ENCODE peak calls at places on chromosomes 7 and 10, in four cellular contexts. One of them, this sample, is unnamed.

GRCh38 chr10:49359349-49360231 is 36.3 kb downstream of the DRGX start:
- DNase-seq in esophagus muscularis mucosa: peak
- DNase-seq in transverse colon: no peak
- DNase-seq in H1: no peak
- DNase-seq in this sample: no peak

GRCh38 chr7:155356323-155357105 is 58.8 kb downstream of the INSIG1 start:
- DNase-seq in esophagus muscularis mucosa: no peak
- DNase-seq in transverse colon: no peak
- DNase-seq in H1: no peak
- DNase-seq in this sample: no peak

GRCh38 chr7:75993689-75994387 is 557 bp downstream of the TMEM120A start:
- DNase-seq in esophagus muscularis mucosa: no peak
- DNase-seq in transverse colon: peak
- DNase-seq in H1: no peak
- DNase-seq in this sample: peak

GRCh38 chr7:15389073-15389472 is 172.7 kb downstream of the AGMO start:
- DNase-seq in esophagus muscularis mucosa: no peak
- DNase-seq in transverse colon: no peak
- DNase-seq in H1: no peak
- DNase-seq in this sample: no peak

GRCh38 chr7:47518827-47519226 is 63.1 kb downstream of the TNS3 start:
- DNase-seq in esophagus muscularis mucosa: no peak
- DNase-seq in transverse colon: no peak
- DNase-seq in H1: no peak
- DNase-seq in this sample: no peak

GRCh38 chr10:105971460-105971859 is 1193.0 kb downstream of the SORCS1 start:
- DNase-seq in esophagus muscularis mucosa: no peak
- DNase-seq in transverse colon: no peak
- DNase-seq in H1: no peak
- DNase-seq in this sample: no peak

GRCh38 chr7:15750741-15751140 is 64.3 kb upstream of the MEOX2 start:
- DNase-seq in esophagus muscularis mucosa: no peak
- DNase-seq in transverse colon: no peak
- DNase-seq in H1: no peak
- DNase-seq in this sample: no peak

GRCh38 chr10:1550291-1550595 is 187.1 kb downstream of the ADARB2 start:
- DNase-seq in esophagus muscularis mucosa: no peak
- DNase-seq in transverse colon: no peak
- DNase-seq in H1: no peak
- DNase-seq in this sample: no peak

GRCh38 chr10:5873515-5873995 is 16.1 kb downstream of the ANKRD16 start:
- DNase-seq in esophagus muscularis mucosa: peak
- DNase-seq in transverse colon: peak
- DNase-seq in H1: no peak
- DNase-seq in this sample: peak

GRCh38 chr7:155733582-155734444 is 78.5 kb downstream of the SHH start:
- DNase-seq in esophagus muscularis mucosa: no peak
- DNase-seq in transverse colon: no peak
- DNase-seq in H1: no peak
- DNase-seq in this sample: no peak

GRCh38 chr7:14936530-14936929 is 34.0 kb upstream of the DGKB start:
- DNase-seq in esophagus muscularis mucosa: no peak
- DNase-seq in transverse colon: peak
- DNase-seq in H1: no peak
- DNase-seq in this sample: no peak

GRCh38 chr7:116805100-116805544 is 57.3 kb upstream of the CAPZA2 start:
- DNase-seq in esophagus muscularis mucosa: no peak
- DNase-seq in transverse colon: no peak
- DNase-seq in H1: no peak
- DNase-seq in this sample: no peak

GRCh38 chr7:129370812-129371211 is 63.4 kb upstream of the STRIP2 start:
- DNase-seq in esophagus muscularis mucosa: no peak
- DNase-seq in transverse colon: no peak
- DNase-seq in H1: no peak
- DNase-seq in this sample: no peak

GRCh38 chr7:129375221-129375938 is 58.9 kb upstream of the STRIP2 start:
- DNase-seq in esophagus muscularis mucosa: no peak
- DNase-seq in transverse colon: no peak
- DNase-seq in H1: no peak
- DNase-seq in this sample: no peak

GRCh38 chr7:129376778-129377700 is 57.2 kb upstream of the STRIP2 start:
- DNase-seq in esophagus muscularis mucosa: no peak
- DNase-seq in transverse colon: no peak
- DNase-seq in H1: no peak
- DNase-seq in this sample: peak

GRCh38 chr7:129373651-129374428 is 60.4 kb upstream of the STRIP2 start:
- DNase-seq in esophagus muscularis mucosa: no peak
- DNase-seq in transverse colon: no peak
- DNase-seq in H1: no peak
- DNase-seq in this sample: no peak

GRCh38 chr7:129376076-129376777 is 58.0 kb upstream of the STRIP2 start:
- DNase-seq in esophagus muscularis mucosa: no peak
- DNase-seq in transverse colon: peak
- DNase-seq in H1: no peak
- DNase-seq in this sample: no peak
- TF ChIP-seq CTCF in esophagus muscularis mucosa: peak
- TF ChIP-seq CTCF in transverse colon: peak
- TF ChIP-seq CTCF in H1: peak
- TF ChIP-seq CTCF in this sample: peak

GRCh38 chr10:98299341-98299740 is 31.3 kb upstream of the LOXL4 start:
- DNase-seq in esophagus muscularis mucosa: no peak
- DNase-seq in transverse colon: no peak
- DNase-seq in H1: no peak
- DNase-seq in this sample: no peak
- TF ChIP-seq POLR2AphosphoS5 in esophagus muscularis mucosa: no peak
- TF ChIP-seq POLR2AphosphoS5 in transverse colon: no peak
- TF ChIP-seq POLR2AphosphoS5 in H1: no peak
- TF ChIP-seq POLR2AphosphoS5 in this sample: no peak

GRCh38 chr10:24916365-24916764 is 36.0 kb downstream of the PRTFDC1 start:
- DNase-seq in esophagus muscularis mucosa: no peak
- DNase-seq in transverse colon: no peak
- DNase-seq in H1: no peak
- DNase-seq in this sample: no peak

GRCh38 chr10:24925799-24926198 is 26.6 kb downstream of the PRTFDC1 start:
- DNase-seq in esophagus muscularis mucosa: no peak
- DNase-seq in transverse colon: no peak
- DNase-seq in H1: no peak
- DNase-seq in this sample: no peak

GRCh38 chr10:24917493-24917892 is 34.9 kb downstream of the PRTFDC1 start:
- DNase-seq in esophagus muscularis mucosa: no peak
- DNase-seq in transverse colon: no peak
- DNase-seq in H1: no peak
- DNase-seq in this sample: no peak

GRCh38 chr10:24917979-24918378 is 34.4 kb downstream of the PRTFDC1 start:
- DNase-seq in esophagus muscularis mucosa: no peak
- DNase-seq in transverse colon: no peak
- DNase-seq in H1: no peak
- DNase-seq in this sample: no peak

GRCh38 chr10:24920907-24921881 is 31.2 kb downstream of the PRTFDC1 start:
- DNase-seq in esophagus muscularis mucosa: no peak
- DNase-seq in transverse colon: peak
- DNase-seq in H1: no peak
- DNase-seq in this sample: peak
- TF ChIP-seq POLR2A in esophagus muscularis mucosa: no peak
- TF ChIP-seq POLR2A in transverse colon: no peak
- TF ChIP-seq POLR2A in H1: no peak
- TF ChIP-seq POLR2A in this sample: no peak

DNA sequence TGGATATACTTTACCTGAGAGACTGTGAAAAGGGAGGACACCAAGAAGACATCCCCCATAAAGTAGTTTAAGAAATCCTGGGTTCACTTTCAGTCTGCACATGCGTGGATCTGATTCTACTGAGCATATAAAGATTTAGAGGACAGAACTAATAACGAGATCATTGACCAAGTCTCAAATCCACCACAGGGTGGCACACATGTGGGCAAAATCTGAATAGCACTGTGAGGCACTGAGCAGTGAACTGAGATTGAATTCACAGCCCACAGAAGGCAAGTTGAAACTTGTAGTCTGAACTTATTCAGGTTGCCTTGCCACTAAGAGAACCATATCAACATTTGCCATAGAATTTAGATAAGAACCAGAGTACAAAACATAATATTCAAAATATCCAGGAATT is 818.6 kb downstream of the GRID1 start:
- DNase-seq in esophagus muscularis mucosa: no peak
- DNase-seq in transverse colon: peak
- DNase-seq in H1: no peak
- DNase-seq in this sample: peak
- TF ChIP-seq CTCF in esophagus muscularis mucosa: peak
- TF ChIP-seq CTCF in transverse colon: peak
- TF ChIP-seq CTCF in H1: peak
- TF ChIP-seq CTCF in this sample: peak

DNA sequence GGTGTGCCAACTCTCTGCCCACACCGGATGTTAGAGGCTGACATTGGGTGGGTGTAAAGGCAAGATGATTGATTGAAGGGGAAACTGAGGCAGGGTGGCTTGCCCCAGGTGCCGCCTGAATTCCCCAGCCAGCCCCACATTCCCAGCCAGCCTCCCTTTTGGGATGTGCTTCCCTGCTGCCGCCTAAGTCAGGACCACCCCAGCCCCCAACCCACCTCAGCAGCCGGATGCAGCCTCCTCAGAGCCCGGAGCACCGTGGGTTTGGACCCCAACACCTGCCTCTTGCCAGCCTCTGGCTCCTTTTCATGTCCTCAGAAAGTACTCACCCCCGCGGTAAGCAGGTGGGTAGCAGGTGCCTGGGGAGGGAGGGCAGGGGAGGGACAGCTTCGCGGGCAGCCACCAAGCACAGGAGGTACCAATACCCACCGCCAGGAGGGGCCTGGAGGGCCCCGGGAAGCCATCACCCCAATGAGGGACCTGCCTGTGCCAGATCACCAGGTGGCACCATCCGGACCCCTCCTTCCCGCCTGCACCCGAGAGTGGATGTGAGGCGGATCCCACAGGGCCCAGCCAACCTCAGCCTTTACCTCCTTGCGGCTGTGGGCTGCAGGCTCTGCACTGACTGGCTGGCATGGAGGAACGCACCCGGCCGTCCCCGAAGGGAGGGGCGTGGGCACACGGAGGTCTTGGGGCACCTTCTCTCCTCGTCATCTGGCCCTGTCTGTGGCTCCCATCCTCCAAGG is 60.5 kb downstream of the PWWP2B start:
- DNase-seq in esophagus muscularis mucosa: no peak
- DNase-seq in transverse colon: no peak
- DNase-seq in H1: no peak
- DNase-seq in this sample: no peak
- TF ChIP-seq POLR2AphosphoS5 in esophagus muscularis mucosa: no peak
- TF ChIP-seq POLR2AphosphoS5 in transverse colon: no peak
- TF ChIP-seq POLR2AphosphoS5 in H1: no peak
- TF ChIP-seq POLR2AphosphoS5 in this sample: no peak

GRCh38 chr7:130932667-130933432 is 198.8 kb upstream of the KLF14 start:
- DNase-seq in esophagus muscularis mucosa: peak
- DNase-seq in transverse colon: no peak
- DNase-seq in H1: no peak
- DNase-seq in this sample: no peak
- TF ChIP-seq POLR2A in esophagus muscularis mucosa: no peak
- TF ChIP-seq POLR2A in transverse colon: no peak
- TF ChIP-seq POLR2A in H1: no peak
- TF ChIP-seq POLR2A in this sample: no peak

DNA sequence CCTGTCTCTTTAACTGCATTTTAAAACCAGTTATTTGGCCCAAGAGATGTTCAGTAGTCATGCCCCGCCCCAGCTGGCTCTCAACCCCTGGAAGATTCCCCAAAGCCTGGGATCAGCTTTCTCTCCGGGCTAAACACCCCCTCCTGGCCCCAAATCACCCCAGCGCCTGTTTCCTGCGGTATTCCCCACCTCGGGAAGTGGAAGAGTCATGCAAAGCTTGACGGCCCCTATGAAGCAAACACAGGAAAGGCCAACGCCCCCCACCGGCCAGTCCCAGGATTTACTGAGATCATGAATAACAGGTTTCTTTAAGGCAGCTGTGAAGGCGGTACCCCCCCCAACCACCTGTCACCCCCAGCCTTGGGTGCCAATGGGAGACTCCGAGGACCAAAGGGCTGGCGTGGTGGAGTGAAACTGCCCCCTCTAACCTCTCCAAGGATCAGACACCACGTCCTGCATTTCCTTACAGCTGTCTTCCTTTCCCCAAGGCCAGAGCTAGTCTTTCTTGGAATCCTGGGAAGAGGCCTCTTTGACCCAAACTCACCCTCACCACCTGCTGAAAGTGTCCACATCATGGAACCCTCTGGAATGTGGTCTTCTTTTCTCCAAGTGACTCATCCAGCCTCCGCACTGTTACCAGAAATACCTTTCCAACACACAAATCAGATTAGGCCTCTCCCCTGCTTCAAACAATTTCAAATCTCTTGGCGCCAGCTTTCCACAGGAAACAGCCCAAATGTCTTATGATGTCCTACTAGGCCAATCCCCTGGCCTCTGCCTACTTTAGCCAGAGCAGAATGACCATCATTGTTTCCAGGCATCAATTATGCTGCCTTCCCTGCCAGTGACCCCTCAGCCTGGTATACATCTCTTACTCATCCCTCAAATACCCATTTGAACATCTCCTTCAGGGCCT is 301.5 kb downstream of the ZEB1 start:
- DNase-seq in esophagus muscularis mucosa: no peak
- DNase-seq in transverse colon: peak
- DNase-seq in H1: peak
- DNase-seq in this sample: peak
- TF ChIP-seq CTCF in esophagus muscularis mucosa: peak
- TF ChIP-seq CTCF in transverse colon: no peak
- TF ChIP-seq CTCF in H1: peak
- TF ChIP-seq CTCF in this sample: no peak

DNA sequence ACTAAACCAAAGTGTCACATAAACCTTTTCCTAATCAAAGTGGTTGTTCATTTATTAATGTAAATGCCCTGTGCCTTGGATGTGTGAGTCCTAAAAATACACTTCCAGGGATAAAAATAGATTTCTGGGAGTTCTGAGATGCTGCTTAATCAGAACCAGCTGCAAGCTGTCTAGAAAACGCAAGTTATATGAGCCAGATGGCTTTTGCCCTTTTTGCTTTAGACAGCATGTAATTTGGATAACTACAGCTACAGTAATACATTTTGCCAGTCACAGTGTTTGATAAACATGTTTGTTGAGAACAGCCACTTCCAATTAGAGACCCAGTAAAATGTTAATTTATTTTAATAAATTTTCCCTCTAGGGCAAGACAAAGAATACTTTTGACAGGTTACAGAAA is 185.1 kb upstream of the PRPS1L1 start:
- DNase-seq in esophagus muscularis mucosa: no peak
- DNase-seq in transverse colon: no peak
- DNase-seq in H1: no peak
- DNase-seq in this sample: no peak
- TF ChIP-seq POLR2AphosphoS5 in esophagus muscularis mucosa: no peak
- TF ChIP-seq POLR2AphosphoS5 in transverse colon: no peak
- TF ChIP-seq POLR2AphosphoS5 in H1: no peak
- TF ChIP-seq POLR2AphosphoS5 in this sample: no peak

GRCh38 chr7:139133335-139134139 is 24.0 kb upstream of the ZC3HAV1 start:
- DNase-seq in esophagus muscularis mucosa: peak
- DNase-seq in transverse colon: peak
- DNase-seq in H1: peak
- DNase-seq in this sample: peak

GRCh38 chr7:139139150-139139549 is 29.6 kb upstream of the ZC3HAV1 start:
- DNase-seq in esophagus muscularis mucosa: no peak
- DNase-seq in transverse colon: no peak
- DNase-seq in H1: no peak
- DNase-seq in this sample: no peak
- TF ChIP-seq POLR2A in esophagus muscularis mucosa: no peak
- TF ChIP-seq POLR2A in transverse colon: no peak
- TF ChIP-seq POLR2A in H1: no peak
- TF ChIP-seq POLR2A in this sample: no peak